ENCODE peak calls at places on chromosomes 7 and 10, in six cellular contexts. W, T, S, M, Q and U are unnamed samples.

GRCh38 chr7:68224041-68224534 is 1227.5 kb downstream of the TYW1 start:
- DNase-seq in Q (no peak), M (no peak), S (no peak), W (no peak), T (no peak), U (peak; percentile 5)

GRCh38 chr10:18144928-18145327 is 4.7 kb downstream of the CACNB2 start:
- DNase-seq in T (no peak), S (peak; percentile 45), M (peak; percentile 25), Q (no peak), W (peak; percentile 23), U (no peak)

GRCh38 chr10:20007426-20007825 is 191.2 kb downstream of the PLXDC2 start:
- DNase-seq in W (peak; percentile 64), S (no peak), M (no peak), Q (no peak), T (no peak), U (no peak)

GRCh38 chr7:137851361-137851945 is 4.7 kb upstream of the DGKI start:
- DNase-seq in Q (no peak), M (no peak), T (no peak), W (peak; percentile 56), S (peak; percentile 11), U (no peak)

GRCh38 chr10:46048152-46048551 is 2.1 kb upstream of the MSMB start:
- DNase-seq in Q (no peak), M (no peak), S (no peak), W (no peak), T (no peak), U (no peak)

GRCh38 chr7:90520484-90520883 is 51.0 kb downstream of the PTTG1IP2 start:
- DNase-seq in Q (no peak), S (peak; percentile 19), T (no peak), W (peak; percentile 11), M (no peak), U (no peak)

GRCh38 chr10:110356628-110357245 is 52.0 kb upstream of the SMNDC1 start:
- DNase-seq in W (peak; percentile 94), M (peak; percentile 31), S (peak; percentile 51), T (no peak), Q (peak; percentile 47), U (no peak)

GRCh38 chr7:99740573-99741437 is 5.8 kb upstream of the CYP3A7 start:
- DNase-seq in W (peak; percentile 1), T (no peak), Q (no peak), S (peak; percentile 41), M (no peak), U (no peak)

GRCh38 chr7:18361756-18362155 is 133.8 kb upstream of the HDAC9 start:
- DNase-seq in Q (no peak), W (peak; percentile 45), M (peak; percentile 89), S (peak; percentile 56), T (no peak), U (peak; percentile 52)

GRCh38 chr7:134744569-134744968 is 34.9 kb upstream of the CALD1 start:
- DNase-seq in S (no peak), Q (no peak), M (no peak), T (no peak), W (no peak), U (no peak)

GRCh38 chr7:94338921-94339371 is 55.7 kb upstream of the COL1A2 start:
- DNase-seq in M (no peak), S (no peak), T (no peak), Q (no peak), W (peak; percentile 78), U (no peak)

GRCh38 chr7:28435732-28436378 is 23.5 kb downstream of the CREB5 start:
- DNase-seq in T (no peak), W (no peak), S (no peak), Q (no peak), M (no peak), U (no peak)

GRCh38 chr7:19317461-19317860 is 172.2 kb upstream of the FERD3L start:
- DNase-seq in Q (peak; percentile 55), S (peak; percentile 11), T (no peak), W (no peak), M (no peak), U (no peak)

GRCh38 chr10:96842896-96843723 is 11.0 kb downstream of the LCOR start:
- DNase-seq in S (peak; percentile 14), M (no peak), T (no peak), Q (no peak), W (no peak), U (no peak)

GRCh38 chr7:134315679-134316538 is 821 bp downstream of the SLC35B4 start:
- DNase-seq in S (peak; percentile 42), W (peak; percentile 46), Q (no peak), T (peak; percentile 67), M (peak; percentile 33), U (no peak)

GRCh38 chr7:41624818-41625217 is 78.1 kb downstream of the INHBA start:
- DNase-seq in Q (no peak), M (no peak), S (peak; percentile 6), T (no peak), W (peak; percentile 16), U (no peak)

GRCh38 chr7:149625339-149625946 is 127.8 kb upstream of the ZNF746 start:
- DNase-seq in S (peak; percentile 77), Q (peak; percentile 53), W (peak; percentile 50), T (peak; percentile 81), M (peak; percentile 61), U (peak; percentile 31)
- H3K4me3 ChIP-seq in S (no peak overlapping the region), Q (peak overlapping the region; percentile 96), W (peak overlapping the region; percentile 82), T (peak overlapping the region; percentile 98), M (no peak overlapping the region), U (peak overlapping the region; percentile 99)

DNA sequence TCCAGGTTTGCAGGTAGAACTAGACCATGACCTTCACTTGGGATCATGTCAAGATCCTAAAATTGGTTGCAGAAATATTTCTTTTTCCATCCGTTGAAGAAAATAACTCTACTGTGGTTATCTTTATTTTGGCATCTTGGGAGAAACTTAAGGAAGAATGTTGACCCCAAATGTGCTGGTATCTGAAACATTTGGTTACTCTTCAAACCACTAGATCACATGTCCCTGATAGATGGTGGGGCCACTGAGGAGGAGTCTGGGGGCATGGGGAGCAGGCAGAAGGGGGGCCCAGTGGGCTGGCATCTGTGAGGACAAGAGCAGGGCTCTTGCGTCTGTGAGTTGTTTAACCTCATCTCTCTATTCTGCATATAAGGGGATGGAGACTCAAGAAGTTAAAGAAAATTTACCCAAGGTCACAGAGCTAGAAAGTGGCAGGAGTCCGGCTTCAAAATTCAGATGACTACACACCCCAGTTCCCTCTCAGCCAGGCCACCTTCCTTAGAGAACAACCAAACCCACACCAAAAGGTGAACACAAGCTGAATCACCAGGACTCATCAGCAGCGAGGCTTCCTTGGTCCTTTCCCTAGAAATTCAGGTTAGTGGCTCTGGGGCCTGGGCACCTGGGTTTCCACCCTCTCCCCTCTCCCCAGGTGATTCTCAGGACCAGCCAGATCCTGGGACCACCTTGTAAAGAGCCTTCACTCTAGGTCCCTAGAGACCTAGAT is 40.6 kb upstream of the SRGN start:
- DNase-seq in T (no peak), M (no peak), Q (no peak), W (peak; percentile 21), S (peak; percentile 46), U (no peak)
- H3K27ac ChIP-seq in T (no peak overlapping the region), M (no peak overlapping the region), Q (no peak overlapping the region), W (no peak overlapping the region), S (no peak overlapping the region), U (peak overlapping the region; percentile 50)

GRCh38 chr7:101155303-101155702 is 1.0 kb downstream of the AP1S1 start:
- DNase-seq in Q (no peak), M (no peak), W (no peak), S (no peak), T (no peak), U (no peak)
- H3K4me3 ChIP-seq in Q (peak overlapping the region; percentile 45), M (peak overlapping the region; percentile 80), W (peak overlapping the region; percentile 89), S (peak overlapping the region; percentile 86), T (peak overlapping the region; percentile 91), U (peak overlapping the region; percentile 77)

GRCh38 chr10:127299956-127300689 is 103.7 kb upstream of the INSYN2A start:
- DNase-seq in S (no peak), T (no peak), M (peak; percentile 27), W (no peak), Q (no peak), U (no peak)
- H3K27ac ChIP-seq in S (no peak overlapping the region), T (no peak overlapping the region), M (no peak overlapping the region), W (no peak overlapping the region), Q (no peak overlapping the region), U (no peak overlapping the region)

GRCh38 chr10:102984086-102984485 is 66.0 kb downstream of the CNNM2 start:
- DNase-seq in T (no peak), W (no peak), M (no peak), S (no peak), Q (no peak), U (no peak)

GRCh38 chr10:102985811-102986210 is 67.7 kb downstream of the CNNM2 start:
- DNase-seq in T (no peak), M (no peak), S (no peak), W (no peak), Q (no peak), U (no peak)

GRCh38 chr10:102982281-102982680 is 64.2 kb downstream of the CNNM2 start:
- DNase-seq in S (no peak), T (no peak), Q (no peak), W (no peak), M (no peak), U (no peak)
- H3K4me3 ChIP-seq in S (no peak overlapping the region), T (no peak overlapping the region), Q (no peak overlapping the region), W (no peak overlapping the region), M (no peak overlapping the region), U (no peak overlapping the region)

GRCh38 chr7:155961241-155962190 is 149.3 kb upstream of the SHH start:
- DNase-seq in T (no peak), M (peak; percentile 91), Q (peak; percentile 35), W (peak; percentile 98), S (peak; percentile 52), U (no peak)
- H3K27ac ChIP-seq in T (peak overlapping the region; percentile 52), M (peak overlapping the region; percentile 89), Q (peak overlapping the region; percentile 47), W (no peak overlapping the region), S (no peak overlapping the region), U (peak overlapping the region; percentile 60)

DNA sequence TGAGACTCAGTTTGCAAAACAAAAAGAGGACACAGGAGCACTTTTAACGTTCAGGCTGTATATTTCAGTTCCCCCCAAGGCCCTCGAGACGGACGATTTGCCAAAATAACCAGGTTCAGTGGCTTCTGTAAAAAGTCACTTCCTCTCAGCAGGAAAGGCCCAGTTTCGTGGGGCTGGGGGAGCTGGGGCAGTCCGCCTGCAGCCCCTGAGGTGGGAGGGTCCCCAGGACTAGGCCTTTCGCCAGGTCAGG is 28.8 kb downstream of the WDR86 start:
- DNase-seq in T (no peak), M (no peak), Q (no peak), W (no peak), S (no peak), U (no peak)
- H3K4me3 ChIP-seq in T (no peak overlapping the region), M (no peak overlapping the region), Q (no peak overlapping the region), W (no peak overlapping the region), S (no peak overlapping the region), U (no peak overlapping the region)

GRCh38 chr10:14750900-14751575 is 23.7 kb downstream of the FAM107B start:
- DNase-seq in S (peak; percentile 15), T (no peak), M (no peak), Q (no peak), W (no peak), U (no peak)
- H3K27ac ChIP-seq in S (no peak overlapping the region), T (peak overlapping the region; percentile 78), M (no peak overlapping the region), Q (no peak overlapping the region), W (no peak overlapping the region), U (peak overlapping the region; percentile 79)